ENCODE peak calls at places on chromosomes 13 and 19, in four cellular contexts. Q, H, K and G are unnamed samples.

GRCh38 chr13:25501231-25501630 is 129.5 kb downstream of the ATP8A2 start:
- DNase-seq in Q (no peak), H (no peak), K (no peak), G (no peak)

GRCh38 chr13:112073245-112074138 is 6.5 kb downstream of the SOX1 start:
- DNase-seq in Q (no peak), H (no peak), K (no peak), G (no peak)

GRCh38 chr13:113552786-113553540 is 31.6 kb upstream of the TFDP1 start:
- DNase-seq in Q (no peak), H (no peak), K (no peak), G (no peak)

GRCh38 chr13:60431108-60431700 is 34.2 kb downstream of the TDRD3 start:
- DNase-seq in Q (peak), H (no peak), K (peak), G (peak)

GRCh38 chr13:26950546-26950945 is 190.0 kb upstream of the GPR12 start:
- DNase-seq in Q (no peak), H (no peak), K (no peak), G (no peak)

GRCh38 chr13:45206340-45206739 is 5.5 kb upstream of the KCTD4 start:
- DNase-seq in Q (peak), H (no peak), K (no peak), G (no peak)

GRCh38 chr13:110162053-110162452 is 144.9 kb downstream of the COL4A1 start:
- DNase-seq in Q (no peak), H (no peak), K (no peak), G (no peak)

GRCh38 chr19:41218249-41218614 is 791 bp upstream of the AXL start:
- DNase-seq in Q (no peak), H (no peak), K (no peak), G (no peak)

GRCh38 chr13:100269837-100270236 is 180.9 kb downstream of the PCCA start:
- DNase-seq in Q (no peak), H (no peak), K (no peak), G (peak)

GRCh38 chr13:111667757-111668156 is 347.3 kb downstream of the TEX29 start:
- DNase-seq in Q (no peak), H (no peak), K (no peak), G (peak)

GRCh38 chr13:65834897-65835296 is 1395.2 kb downstream of the PCDH9 start:
- DNase-seq in Q (no peak), H (no peak), K (no peak), G (no peak)

GRCh38 chr13:31179241-31179640 is 17.5 kb upstream of the HSPH1 start:
- DNase-seq in Q (no peak), H (no peak), K (no peak), G (no peak)

GRCh38 chr13:102983496-102983895 is 82.7 kb downstream of the SLC10A2 start:
- DNase-seq in Q (no peak), H (no peak), K (no peak), G (no peak)

GRCh38 chr19:7355151-7355845 is 6.6 kb downstream of the ARHGEF18 start:
- DNase-seq in Q (no peak), H (no peak), K (no peak), G (no peak)

GRCh38 chr13:31179754-31180153 is 18.1 kb upstream of the HSPH1 start:
- DNase-seq in Q (no peak), H (no peak), K (no peak), G (peak)

GRCh38 chr19:1261863-1262686 is 7.1 kb upstream of the CIRBP start:
- DNase-seq in Q (no peak), H (no peak), K (no peak), G (no peak)

GRCh38 chr19:18109731-18110671 is 12.4 kb downstream of the MAST3 start:
- DNase-seq in Q (no peak), H (peak), K (peak), G (no peak)

GRCh38 chr13:29948246-29948645 is 97.8 kb upstream of the UBL3 start:
- DNase-seq in Q (no peak), H (no peak), K (no peak), G (no peak)

GRCh38 chr19:31705656-31706055 is 356.4 kb upstream of the TSHZ3 start:
- DNase-seq in Q (no peak), H (no peak), K (no peak), G (no peak)

GRCh38 chr13:90884066-90884465 is 463.4 kb upstream of the MIR17HG start:
- DNase-seq in Q (no peak), H (no peak), K (no peak), G (no peak)

GRCh38 chr13:40389081-40389641 is 277.3 kb downstream of the FOXO1 start:
- DNase-seq in Q (peak), H (no peak), K (no peak), G (no peak)

GRCh38 chr19:45598267-45599011 is 3.6 kb downstream of the GPR4 start:
- DNase-seq in Q (no peak), H (no peak), K (no peak), G (peak)

GRCh38 chr13:45518525-45519235 is 53.9 kb downstream of the COG3 start:
- DNase-seq in Q (no peak), H (no peak), K (no peak), G (no peak)

GRCh38 chr13:102097708-102098107 is 304.1 kb downstream of the FGF14 start:
- DNase-seq in Q (no peak), H (no peak), K (no peak), G (no peak)

GRCh38 chr19:34135033-34135370 is 37.3 kb upstream of the LSM14A start:
- DNase-seq in Q (no peak), H (no peak), K (no peak), G (no peak)

GRCh38 chr13:30172593-30173300 is 134.6 kb downstream of the KATNAL1 start:
- DNase-seq in Q (no peak), H (no peak), K (no peak), G (peak)

GRCh38 chr13:21435231-21435630 is 23.9 kb downstream of the ZDHHC20 start:
- DNase-seq in Q (no peak), H (no peak), K (no peak), G (no peak)

GRCh38 chr13:21436582-21436981 is 22.5 kb downstream of the ZDHHC20 start:
- DNase-seq in Q (no peak), H (no peak), K (no peak), G (no peak)

GRCh38 chr13:21434588-21434987 is 24.5 kb downstream of the ZDHHC20 start:
- DNase-seq in Q (no peak), H (no peak), K (no peak), G (no peak)

DNA sequence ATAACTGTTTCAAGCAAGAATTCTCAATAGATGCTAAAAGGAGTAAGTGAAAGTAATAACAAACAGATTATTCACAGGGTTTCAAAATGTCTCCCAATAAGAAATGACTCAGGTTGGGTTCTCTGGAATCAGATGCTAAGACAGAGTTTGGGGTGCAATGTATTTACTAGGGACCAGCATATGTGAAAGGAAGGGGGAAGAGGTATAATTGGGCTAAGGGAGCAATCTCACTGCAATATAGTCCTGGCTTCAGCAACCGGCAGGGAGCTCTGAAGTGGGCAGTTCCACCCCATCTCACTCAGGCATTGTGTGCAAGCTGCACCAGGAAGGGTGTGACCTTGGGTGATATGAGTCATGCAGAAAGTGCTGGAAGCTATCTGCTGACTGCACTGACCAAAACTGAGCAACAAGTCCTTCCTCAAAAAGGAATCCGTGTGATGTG is 23.4 kb downstream of the ZDHHC20 start:
- DNase-seq in Q (peak), H (peak), K (peak), G (peak)
- TF ChIP-seq SPI1 in Q (peak), H (peak), K (no peak), G (no peak)

DNA sequence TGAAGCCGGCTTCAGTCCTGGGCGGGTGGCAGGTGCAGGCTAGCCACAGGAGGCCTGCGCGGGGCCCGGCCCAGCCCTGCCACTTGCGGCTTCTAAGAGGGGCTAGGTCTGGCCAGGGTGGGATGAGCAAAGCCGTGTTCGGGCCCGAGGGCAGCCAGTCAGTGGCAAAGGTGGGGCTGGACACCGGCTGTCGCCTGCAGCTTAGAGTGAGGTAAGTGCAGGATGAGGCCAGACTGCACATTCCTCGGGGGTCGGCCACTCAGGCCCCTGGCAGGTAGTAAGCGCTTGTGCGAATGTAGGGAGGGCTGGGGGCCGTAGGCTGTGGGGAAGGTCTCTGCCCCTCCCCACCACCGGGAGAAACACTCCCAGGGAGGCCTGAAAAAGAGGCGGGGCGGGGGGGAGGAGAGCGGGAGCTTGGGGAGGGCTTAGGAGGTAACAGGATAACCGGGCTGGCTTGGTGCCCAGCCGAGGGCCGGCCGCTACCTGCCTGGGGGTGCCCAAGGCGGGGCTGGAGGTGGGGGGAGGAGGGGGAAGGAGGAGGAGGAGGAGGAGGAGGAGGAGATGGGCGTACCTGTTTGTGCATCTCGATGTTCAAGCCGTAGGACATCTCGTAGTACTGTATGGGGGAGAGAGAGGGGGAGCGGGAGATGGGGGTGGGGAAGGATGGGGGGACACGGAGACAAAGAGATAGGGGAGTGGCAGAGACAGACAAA is 6.4 kb downstream of the TLE5 start:
- DNase-seq in Q (no peak), H (no peak), K (peak), G (no peak)
- TF ChIP-seq SPI1 in Q (no peak), H (no peak), K (no peak), G (no peak)

DNA sequence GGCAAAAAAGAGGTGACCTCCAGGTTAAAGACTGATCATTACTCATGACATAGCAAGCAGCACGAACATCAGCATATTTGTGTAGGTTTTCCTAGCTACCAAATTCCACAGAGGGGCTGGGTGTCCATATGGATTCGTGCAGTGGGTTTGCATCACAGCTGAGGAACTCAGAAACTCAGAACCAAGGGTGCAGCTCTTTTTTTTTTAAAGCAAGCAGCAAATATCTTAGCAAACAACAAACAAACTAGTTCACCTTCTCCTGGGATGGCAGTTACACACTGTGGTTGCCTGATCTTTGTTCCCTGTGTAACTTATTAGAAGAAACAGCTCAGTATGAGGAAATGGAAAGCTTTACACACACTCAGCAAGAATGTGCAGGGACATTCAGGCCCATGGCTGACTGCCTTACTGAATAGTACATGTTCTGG is 4.1 kb downstream of the NDFIP2 start:
- DNase-seq in Q (no peak), H (no peak), K (no peak), G (no peak)
- TF ChIP-seq SPI1 in Q (no peak), H (no peak), K (no peak), G (peak)

DNA sequence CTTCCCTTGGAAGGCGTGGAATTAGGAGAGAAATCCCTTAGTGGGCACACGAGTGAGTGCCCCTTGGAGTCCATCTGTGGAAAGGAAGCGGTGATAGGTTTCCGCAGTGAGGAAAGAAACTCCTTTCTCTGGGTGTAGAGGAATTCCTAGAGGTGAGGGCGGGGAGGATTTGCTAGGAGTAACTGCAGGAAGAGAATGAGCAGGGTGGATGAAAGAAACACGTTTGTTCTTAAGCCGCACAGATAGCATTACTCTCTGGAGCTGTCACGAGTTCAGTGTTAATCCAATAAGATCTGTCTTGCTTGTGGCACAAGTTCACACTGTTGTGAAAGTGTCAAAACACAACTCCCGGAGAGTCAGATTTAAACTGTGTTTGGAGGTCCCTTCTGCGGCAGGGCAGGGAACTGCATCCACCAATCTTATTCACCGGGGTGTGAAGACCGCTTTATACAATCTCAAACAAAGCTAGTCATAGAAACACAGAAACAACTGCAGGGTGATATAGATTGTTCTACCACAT is 1.2 kb downstream of the KL start:
- DNase-seq in Q (peak), H (peak), K (peak), G (peak)
- TF ChIP-seq SPI1 in Q (no peak), H (no peak), K (no peak), G (peak)

GRCh38 chr13:48009298-48009697 is 8.2 kb upstream of the SUCLA2 start:
- DNase-seq in Q (no peak), H (no peak), K (no peak), G (peak)
- TF ChIP-seq SPI1 in Q (peak), H (no peak), K (no peak), G (peak)